ENCODE peak calls at places on chromosomes 5 and 9, in four cellular contexts. H is SHP77; A is CD8-positive, alpha-beta memory T cell; B is GM13977. S is an unnamed sample.

GRCh38 chr5:126095001-126095400 is 328.2 kb upstream of the GRAMD2B start:
- DNase-seq in H (no peak), B (no peak), A (no peak), S (no peak)

GRCh38 chr5:145218019-145218418 is 617.1 kb downstream of the PRELID2 start:
- DNase-seq in H (no peak), A (no peak), B (no peak), S (no peak)

GRCh38 chr5:35012796-35013195 is 35.0 kb downstream of the AGXT2 start:
- DNase-seq in B (no peak), A (no peak), H (no peak), S (no peak)

GRCh38 chr5:135829681-135830383 is 4.6 kb upstream of the SLC25A48 start:
- DNase-seq in H (peak; percentile 52), B (peak; percentile 72), A (no peak), S (no peak)

GRCh38 chr9:120902824-120903608 is 23.6 kb downstream of the TRAF1 start:
- DNase-seq in H (no peak), A (no peak), B (no peak), S (no peak)

GRCh38 chr5:6419340-6419852 is 29.3 kb upstream of the UBE2QL1 start:
- DNase-seq in A (no peak), H (peak; percentile 94), B (no peak), S (no peak)

GRCh38 chr5:9118852-9119251 is 427.0 kb downstream of the SEMA5A start:
- DNase-seq in H (no peak), B (no peak), A (no peak), S (no peak)

GRCh38 chr9:1052119-1052907 is 2.2 kb downstream of the DMRT2 start:
- DNase-seq in H (no peak), B (no peak), A (no peak), S (no peak)

GRCh38 chr5:1753490-1753889 is 46.1 kb downstream of the MRPL36 start:
- DNase-seq in B (no peak), A (no peak), H (no peak), S (no peak)

GRCh38 chr9:20384642-20385041 is 237.7 kb downstream of the MLLT3 start:
- DNase-seq in H (no peak), A (no peak), B (no peak), S (no peak)

GRCh38 chr9:108996653-108997052 is 16.6 kb downstream of the CTNNAL1 start:
- DNase-seq in B (no peak), H (no peak), A (no peak), S (peak; percentile 32)

GRCh38 chr5:130333089-130333488 is 428.8 kb downstream of the CHSY3 start:
- DNase-seq in B (no peak), A (no peak), H (no peak), S (no peak)

GRCh38 chr5:62457071-62457470 is 44.5 kb downstream of the IPO11 start:
- DNase-seq in A (no peak), B (no peak), H (no peak), S (no peak)

GRCh38 chr5:107894361-107894760 is 223.6 kb upstream of the EFNA5 start:
- DNase-seq in A (no peak), H (no peak), B (no peak), S (no peak)

GRCh38 chr5:64742821-64743220 is 25.7 kb downstream of the SREK1IP1 start:
- DNase-seq in H (no peak), A (no peak), B (no peak), S (no peak)

GRCh38 chr9:106326493-106326892 is 536.5 kb upstream of the ZNF462 start:
- DNase-seq in A (no peak), H (no peak), B (no peak), S (no peak)

GRCh38 chr9:6715755-6716643 is 41.8 kb upstream of the KDM4C start:
- DNase-seq in A (peak; percentile 57), H (no peak), B (peak; percentile 52), S (peak; percentile 57)

S was measured in GF-D8.